ENCODE peak calls at places on chromosome 13, in nine cellular contexts. One of them, this sample, is unnamed.
A peak's percentile ranks its signal among the peaks of the same experiment; 100 is the strongest.

GRCh38 chr13:40192516-40193257 is 473.8 kb downstream of the FOXO1 start:
- DNase-seq in transverse colon: no peak
- DNase-seq in NCI-H2171 treated with DMSO at 0.1 percent for 48 hours: no peak
- DNase-seq in kidney glomerular epithelial cell: no peak
- DNase-seq in sciatic nerve: no peak
- DNase-seq in naive thymus-derived CD8-positive, alpha-beta T cell: no peak
- DNase-seq in putamen: peak; percentile 37
- DNase-seq in amniotic stem cell: no peak
- DNase-seq in C1 segment of cervical spinal cord: no peak
- DNase-seq in this sample: no peak

GRCh38 chr13:36131931-36132297 is 732 bp upstream of the DCLK1 start:
- DNase-seq in C1 segment of cervical spinal cord: no peak
- DNase-seq in NCI-H2171 treated with DMSO at 0.1 percent for 48 hours: no peak
- DNase-seq in kidney glomerular epithelial cell: no peak
- DNase-seq in transverse colon: no peak
- DNase-seq in putamen: no peak
- DNase-seq in amniotic stem cell: no peak
- DNase-seq in naive thymus-derived CD8-positive, alpha-beta T cell: no peak
- DNase-seq in sciatic nerve: peak; percentile 75
- DNase-seq in this sample: no peak

GRCh38 chr13:73142091-73142490 is 83.3 kb downstream of the KLF5 start:
- DNase-seq in NCI-H2171 treated with DMSO at 0.1 percent for 48 hours: peak; percentile 20
- DNase-seq in C1 segment of cervical spinal cord: no peak
- DNase-seq in amniotic stem cell: no peak
- DNase-seq in sciatic nerve: no peak
- DNase-seq in transverse colon: no peak
- DNase-seq in naive thymus-derived CD8-positive, alpha-beta T cell: no peak
- DNase-seq in putamen: no peak
- DNase-seq in kidney glomerular epithelial cell: no peak
- DNase-seq in this sample: no peak

GRCh38 chr13:100549316-100549715 is 39.3 kb downstream of the GGACT start:
- DNase-seq in sciatic nerve: no peak
- DNase-seq in C1 segment of cervical spinal cord: no peak
- DNase-seq in kidney glomerular epithelial cell: no peak
- DNase-seq in amniotic stem cell: no peak
- DNase-seq in NCI-H2171 treated with DMSO at 0.1 percent for 48 hours: no peak
- DNase-seq in naive thymus-derived CD8-positive, alpha-beta T cell: no peak
- DNase-seq in transverse colon: no peak
- DNase-seq in putamen: no peak
- DNase-seq in this sample: no peak

GRCh38 chr13:58843567-58843966 is 1212.0 kb downstream of the PCDH17 start:
- DNase-seq in naive thymus-derived CD8-positive, alpha-beta T cell: no peak
- DNase-seq in transverse colon: no peak
- DNase-seq in kidney glomerular epithelial cell: no peak
- DNase-seq in C1 segment of cervical spinal cord: no peak
- DNase-seq in amniotic stem cell: no peak
- DNase-seq in putamen: no peak
- DNase-seq in NCI-H2171 treated with DMSO at 0.1 percent for 48 hours: no peak
- DNase-seq in sciatic nerve: no peak
- DNase-seq in this sample: no peak

GRCh38 chr13:44218501-44219240 is 155.0 kb upstream of the SERP2 start:
- DNase-seq in NCI-H2171 treated with DMSO at 0.1 percent for 48 hours: no peak
- DNase-seq in sciatic nerve: peak; percentile 75
- DNase-seq in kidney glomerular epithelial cell: no peak
- DNase-seq in putamen: no peak
- DNase-seq in amniotic stem cell: no peak
- DNase-seq in C1 segment of cervical spinal cord: peak; percentile 17
- DNase-seq in naive thymus-derived CD8-positive, alpha-beta T cell: no peak
- DNase-seq in transverse colon: peak; percentile 60
- DNase-seq in this sample: no peak

GRCh38 chr13:110910013-110910890 is 4.6 kb downstream of the ANKRD10 start:
- DNase-seq in amniotic stem cell: no peak
- DNase-seq in putamen: no peak
- DNase-seq in NCI-H2171 treated with DMSO at 0.1 percent for 48 hours: no peak
- DNase-seq in naive thymus-derived CD8-positive, alpha-beta T cell: no peak
- DNase-seq in kidney glomerular epithelial cell: no peak
- DNase-seq in sciatic nerve: no peak
- DNase-seq in transverse colon: peak; percentile 59
- DNase-seq in C1 segment of cervical spinal cord: no peak
- DNase-seq in this sample: no peak

GRCh38 chr13:27667946-27668345 is 46.3 kb downstream of the POLR1D start:
- DNase-seq in C1 segment of cervical spinal cord: no peak
- DNase-seq in amniotic stem cell: no peak
- DNase-seq in kidney glomerular epithelial cell: no peak
- DNase-seq in putamen: no peak
- DNase-seq in sciatic nerve: no peak
- DNase-seq in transverse colon: no peak
- DNase-seq in naive thymus-derived CD8-positive, alpha-beta T cell: no peak
- DNase-seq in NCI-H2171 treated with DMSO at 0.1 percent for 48 hours: no peak
- DNase-seq in this sample: no peak

GRCh38 chr13:72458701-72459100 is 268.7 kb downstream of the MZT1 start:
- DNase-seq in transverse colon: no peak
- DNase-seq in C1 segment of cervical spinal cord: no peak
- DNase-seq in naive thymus-derived CD8-positive, alpha-beta T cell: no peak
- DNase-seq in kidney glomerular epithelial cell: peak; percentile 29
- DNase-seq in sciatic nerve: no peak
- DNase-seq in putamen: no peak
- DNase-seq in NCI-H2171 treated with DMSO at 0.1 percent for 48 hours: peak; percentile 86
- DNase-seq in amniotic stem cell: no peak
- DNase-seq in this sample: no peak

GRCh38 chr13:21546372-21546771 is 57.6 kb downstream of the MICU2 start:
- DNase-seq in amniotic stem cell: no peak
- DNase-seq in naive thymus-derived CD8-positive, alpha-beta T cell: no peak
- DNase-seq in sciatic nerve: no peak
- DNase-seq in putamen: no peak
- DNase-seq in C1 segment of cervical spinal cord: no peak
- DNase-seq in transverse colon: no peak
- DNase-seq in NCI-H2171 treated with DMSO at 0.1 percent for 48 hours: peak; percentile 2
- DNase-seq in kidney glomerular epithelial cell: no peak
- DNase-seq in this sample: no peak

GRCh38 chr13:69948016-69948415 is 159.6 kb upstream of the ATXN8OS start:
- DNase-seq in transverse colon: no peak
- DNase-seq in C1 segment of cervical spinal cord: no peak
- DNase-seq in NCI-H2171 treated with DMSO at 0.1 percent for 48 hours: peak; percentile 31
- DNase-seq in kidney glomerular epithelial cell: no peak
- DNase-seq in naive thymus-derived CD8-positive, alpha-beta T cell: no peak
- DNase-seq in amniotic stem cell: no peak
- DNase-seq in sciatic nerve: no peak
- DNase-seq in putamen: no peak
- DNase-seq in this sample: no peak

GRCh38 chr13:53368948-53369347 is 340.3 kb downstream of the OLFM4 start:
- DNase-seq in NCI-H2171 treated with DMSO at 0.1 percent for 48 hours: no peak
- DNase-seq in transverse colon: no peak
- DNase-seq in sciatic nerve: no peak
- DNase-seq in C1 segment of cervical spinal cord: no peak
- DNase-seq in putamen: no peak
- DNase-seq in naive thymus-derived CD8-positive, alpha-beta T cell: no peak
- DNase-seq in amniotic stem cell: no peak
- DNase-seq in kidney glomerular epithelial cell: no peak
- DNase-seq in this sample: no peak

GRCh38 chr13:114124486-114124885 is 7.9 kb downstream of the RASA3 start:
- DNase-seq in C1 segment of cervical spinal cord: no peak
- DNase-seq in sciatic nerve: no peak
- DNase-seq in NCI-H2171 treated with DMSO at 0.1 percent for 48 hours: no peak
- DNase-seq in putamen: no peak
- DNase-seq in transverse colon: no peak
- DNase-seq in naive thymus-derived CD8-positive, alpha-beta T cell: no peak
- DNase-seq in amniotic stem cell: no peak
- DNase-seq in kidney glomerular epithelial cell: no peak
- DNase-seq in this sample: no peak

GRCh38 chr13:30708541-30708940 is 26.8 kb upstream of the ALOX5AP start:
- DNase-seq in transverse colon: no peak
- DNase-seq in sciatic nerve: no peak
- DNase-seq in C1 segment of cervical spinal cord: no peak
- DNase-seq in putamen: no peak
- DNase-seq in amniotic stem cell: no peak
- DNase-seq in NCI-H2171 treated with DMSO at 0.1 percent for 48 hours: no peak
- DNase-seq in kidney glomerular epithelial cell: no peak
- DNase-seq in naive thymus-derived CD8-positive, alpha-beta T cell: no peak
- DNase-seq in this sample: no peak

GRCh38 chr13:43021926-43022670 is 1.3 kb upstream of the DNAJC15 start:
- DNase-seq in NCI-H2171 treated with DMSO at 0.1 percent for 48 hours: no peak
- DNase-seq in sciatic nerve: no peak
- DNase-seq in C1 segment of cervical spinal cord: no peak
- DNase-seq in naive thymus-derived CD8-positive, alpha-beta T cell: no peak
- DNase-seq in transverse colon: no peak
- DNase-seq in putamen: no peak
- DNase-seq in amniotic stem cell: no peak
- DNase-seq in kidney glomerular epithelial cell: no peak
- DNase-seq in this sample: no peak

GRCh38 chr13:79477968-79478367 is 3.0 kb upstream of the NDFIP2 start:
- DNase-seq in naive thymus-derived CD8-positive, alpha-beta T cell: no peak
- DNase-seq in C1 segment of cervical spinal cord: peak; percentile 4
- DNase-seq in amniotic stem cell: no peak
- DNase-seq in NCI-H2171 treated with DMSO at 0.1 percent for 48 hours: no peak
- DNase-seq in transverse colon: no peak
- DNase-seq in kidney glomerular epithelial cell: no peak
- DNase-seq in sciatic nerve: no peak
- DNase-seq in putamen: no peak
- DNase-seq in this sample: no peak

GRCh38 chr13:80379245-80379644 is 38.3 kb upstream of the SPRY2 start:
- DNase-seq in kidney glomerular epithelial cell: peak; percentile 92
- DNase-seq in naive thymus-derived CD8-positive, alpha-beta T cell: no peak
- DNase-seq in sciatic nerve: no peak
- DNase-seq in NCI-H2171 treated with DMSO at 0.1 percent for 48 hours: no peak
- DNase-seq in amniotic stem cell: no peak
- DNase-seq in transverse colon: no peak
- DNase-seq in C1 segment of cervical spinal cord: no peak
- DNase-seq in putamen: no peak
- DNase-seq in this sample: no peak

GRCh38 chr13:51805313-51805712 is 1.4 kb upstream of the DHRS12 start:
- DNase-seq in C1 segment of cervical spinal cord: no peak
- DNase-seq in amniotic stem cell: no peak
- DNase-seq in putamen: no peak
- DNase-seq in NCI-H2171 treated with DMSO at 0.1 percent for 48 hours: no peak
- DNase-seq in kidney glomerular epithelial cell: no peak
- DNase-seq in transverse colon: no peak
- DNase-seq in sciatic nerve: no peak
- DNase-seq in naive thymus-derived CD8-positive, alpha-beta T cell: no peak
- DNase-seq in this sample: no peak

GRCh38 chr13:73274147-73274546 is 215.3 kb downstream of the KLF5 start:
- DNase-seq in naive thymus-derived CD8-positive, alpha-beta T cell: no peak
- DNase-seq in C1 segment of cervical spinal cord: no peak
- DNase-seq in kidney glomerular epithelial cell: peak; percentile 38
- DNase-seq in putamen: no peak
- DNase-seq in amniotic stem cell: peak; percentile 9
- DNase-seq in NCI-H2171 treated with DMSO at 0.1 percent for 48 hours: no peak
- DNase-seq in sciatic nerve: no peak
- DNase-seq in transverse colon: no peak
- DNase-seq in this sample: no peak